ENCODE peak calls at places on chromosomes 16 and 17, in four cellular contexts. F is tibial artery, O is mucosa of descending colon, Q is thoracic aorta. W is an unnamed sample.
A peak's percentile ranks its signal among the peaks of the same experiment; 100 is the strongest.

GRCh38 chr17:250487-251300 is 69.2 kb upstream of the DOC2B start:
- DNase-seq in F (no peak), O (no peak), Q (no peak), W (no peak)

GRCh38 chr17:17186551-17187505 is 19.3 kb downstream of the PLD6 start:
- DNase-seq in O (no peak), Q (no peak), F (no peak), W (no peak)

GRCh38 chr17:63275968-63276349 is 170.1 kb downstream of the CYB561 start:
- DNase-seq in Q (no peak), F (no peak), O (no peak), W (no peak)

GRCh38 chr16:2142942-2143868 is 5.2 kb upstream of the RAB26 start:
- DNase-seq in O (no peak), F (no peak), Q (no peak), W (no peak)

GRCh38 chr16:12951392-12951791 is 50.0 kb downstream of the SHISA9 start:
- DNase-seq in Q (no peak), O (no peak), F (no peak), W (no peak)

GRCh38 chr17:17672453-17673368 is 8.5 kb upstream of the RAI1 start:
- DNase-seq in O (no peak), F (no peak), Q (no peak), W (no peak)

GRCh38 chr17:34717092-34717491 is 137.7 kb downstream of the TMEM132E start:
- DNase-seq in F (no peak), O (no peak), Q (no peak), W (no peak)

GRCh38 chr17:39012725-39013124 is 45.5 kb upstream of the FBXO47 start:
- DNase-seq in O (no peak), Q (no peak), F (no peak), W (no peak)

GRCh38 chr17:64747938-64748540 is 85.9 kb upstream of the SMURF2 start:
- DNase-seq in Q (no peak), F (no peak), O (no peak), W (no peak)

GRCh38 chr17:42878123-42878880 is 22.3 kb upstream of the G6PC1 start:
- DNase-seq in Q (no peak), F (no peak), O (no peak), W (no peak)

GRCh38 chr17:50079334-50080095 is 15.6 kb upstream of the PDK2 start:
- DNase-seq in O (peak; percentile 89), F (no peak), Q (no peak), W (peak; percentile 31)

GRCh38 chr16:21302454-21302853 is 24.4 kb upstream of the CRYM start:
- DNase-seq in Q (no peak), F (no peak), O (peak; percentile 45), W (no peak)

GRCh38 chr16:89407282-89407924 is 83.0 kb downstream of the ANKRD11 start:
- DNase-seq in Q (no peak), F (no peak), O (no peak), W (no peak)

GRCh38 chr16:24670623-24671454 is 58.6 kb upstream of the TNRC6A start:
- DNase-seq in O (peak; percentile 7), F (peak; percentile 76), Q (peak; percentile 60), W (no peak)

GRCh38 chr16:50121278-50121677 is 31.8 kb upstream of the TENT4B start:
- DNase-seq in F (no peak), O (no peak), Q (no peak), W (no peak)

GRCh38 chr16:19094542-19095365 is 19.0 kb upstream of the ITPRIPL2 start:
- DNase-seq in Q (no peak), F (no peak), O (peak; percentile 70), W (no peak)

GRCh38 chr16:9128346-9129342 is 37.2 kb downstream of the HAPSTR1 start:
- DNase-seq in F (no peak), O (no peak), Q (no peak), W (no peak)